ENCODE peak calls at places on chromosomes 4 and X, in eight cellular contexts. N, P, S, W, D, U, K and Q are unnamed samples. For H3K27me3, the result is how much of the 10 kb centered on the place peaks cover.

GRCh38 chr4:14168919-14169318 is 541.4 kb upstream of the BOD1L1 start:
- DNase-seq in N (no peak), P (no peak), S (no peak), W (peak), D (no peak), U (no peak), K (no peak), Q (no peak)

GRCh38 chrX:139828037-139828436 is 104.8 kb downstream of the ATP11C start:
- DNase-seq in N (no peak), P (no peak), S (no peak), W (no peak), D (no peak), U (no peak), K (no peak), Q (no peak)

GRCh38 chr4:165384608-165385007 is 5.8 kb downstream of the CPE start:
- DNase-seq in N (no peak), P (no peak), S (no peak), W (no peak), D (no peak), U (peak), K (no peak), Q (no peak)

GRCh38 chrX:67353651-67354370 is 190.0 kb upstream of the AR start:
- DNase-seq in N (no peak), P (no peak), S (no peak), W (no peak), D (no peak), U (no peak), K (no peak), Q (no peak)

GRCh38 chr4:26150948-26151347 is 169.9 kb upstream of the RBPJ start:
- DNase-seq in N (no peak), P (no peak), S (no peak), W (peak), D (no peak), U (no peak), K (no peak), Q (no peak)

GRCh38 chrX:34223574-34223973 is 91.5 kb upstream of the FAM47A start:
- DNase-seq in N (no peak), P (no peak), S (no peak), W (no peak), D (no peak), U (no peak), K (no peak), Q (no peak)

GRCh38 chr4:3762753-3763511 is 3.3 kb upstream of the ADRA2C start:
- DNase-seq in N (no peak), P (no peak), S (peak), W (no peak), D (no peak), U (no peak), K (no peak), Q (no peak)

GRCh38 chr4:177250056-177250696 is 59.5 kb upstream of the NEIL3 start:
- DNase-seq in N (peak), P (peak), S (peak), W (peak), D (no peak), U (peak), K (peak), Q (peak)

GRCh38 chr4:89598602-89599001 is 238.4 kb downstream of the SNCA start:
- DNase-seq in N (no peak), P (no peak), S (no peak), W (peak), D (no peak), U (peak), K (peak), Q (no peak)

GRCh38 chrX:149151805-149152757 is 353.0 kb downstream of the IDS start:
- DNase-seq in N (no peak), P (no peak), S (no peak), W (no peak), D (no peak), U (no peak), K (no peak), Q (no peak)

GRCh38 chrX:40005290-40006011 is 92.3 kb downstream of the BCOR start:
- DNase-seq in N (no peak), P (peak), S (no peak), W (no peak), D (no peak), U (peak), K (no peak), Q (no peak)

GRCh38 chr4:158042591-158043030 is 130.2 kb downstream of the GASK1B start:
- DNase-seq in N (no peak), P (no peak), S (no peak), W (peak), D (no peak), U (no peak), K (no peak), Q (no peak)

GRCh38 chr4:91837608-91838029 is 466.1 kb upstream of the GRID2 start:
- DNase-seq in N (no peak), P (no peak), S (no peak), W (peak), D (no peak), U (no peak), K (no peak), Q (no peak)

GRCh38 chr4:164623099-164623498 is 130.8 kb upstream of the SMIM31 start:
- DNase-seq in N (no peak), P (no peak), S (no peak), W (no peak), D (no peak), U (no peak), K (no peak), Q (no peak)

GRCh38 chr4:63777571-63777970 is 631.7 kb downstream of the TECRL start:
- DNase-seq in N (no peak), P (no peak), S (no peak), W (no peak), D (no peak), U (no peak), K (no peak), Q (no peak)

GRCh38 chrX:16719334-16720084 is at the start of gene SYAP1:
- DNase-seq in N (peak), P (peak), S (peak), W (peak), D (peak), U (peak), K (peak), Q (peak)

GRCh38 chr4:169988252-169988651 is 37.9 kb downstream of the MFAP3L start:
- DNase-seq in N (no peak), P (no peak), S (no peak), W (no peak), D (no peak), U (no peak), K (no peak), Q (no peak)

GRCh38 chrX:2299871-2300270 is 200.9 kb downstream of the DHRSX start:
- DNase-seq in N (no peak), P (no peak), S (no peak), W (no peak), D (no peak), U (no peak), K (no peak), Q (no peak)

GRCh38 chrX:47030339-47030738 is 47.9 kb upstream of the RGN start:
- DNase-seq in N (no peak), P (no peak), S (no peak), W (peak), D (no peak), U (peak), K (peak), Q (no peak)

GRCh38 chrX:1578511-1579173 is 12.8 kb upstream of the AKAP17A start:
- DNase-seq in N (no peak), P (no peak), S (no peak), W (no peak), D (no peak), U (no peak), K (no peak), Q (no peak)

GRCh38 chr4:169219440-169219839 is 51.3 kb downstream of the SH3RF1 start:
- DNase-seq in N (no peak), P (no peak), S (no peak), W (no peak), D (no peak), U (no peak), K (no peak), Q (no peak)

GRCh38 chrX:136497556-136498048 is at the start of gene HTATSF1:
- DNase-seq in N (peak), P (no peak), S (peak), W (no peak), D (no peak), U (peak), K (no peak), Q (no peak)

GRCh38 chrX:70208479-70208878 is 26.0 kb upstream of the AWAT1 start:
- DNase-seq in N (no peak), P (no peak), S (no peak), W (no peak), D (no peak), U (no peak), K (no peak), Q (no peak)

GRCh38 chr4:829761-830655 is 4.1 kb upstream of the CPLX1 start:
- DNase-seq in N (no peak), P (peak), S (peak), W (no peak), D (no peak), U (no peak), K (no peak), Q (no peak)

GRCh38 chr4:63526251-63526650 is 883.0 kb downstream of the TECRL start:
- DNase-seq in N (no peak), P (no peak), S (no peak), W (no peak), D (no peak), U (no peak), K (no peak), Q (no peak)

GRCh38 chr4:153409412-153409811 is 56.7 kb upstream of the TMEM131L start:
- DNase-seq in N (no peak), P (no peak), S (no peak), W (peak), D (no peak), U (no peak), K (no peak), Q (no peak)

GRCh38 chr4:39587881-39588280 is 50.8 kb downstream of the SMIM14 start:
- DNase-seq in N (no peak), P (no peak), S (no peak), W (no peak), D (no peak), U (no peak), K (no peak), Q (no peak)

GRCh38 chrX:153438522-153438921 is 7.3 kb downstream of the TREX2 start:
- DNase-seq in N (no peak), P (no peak), S (no peak), W (no peak), D (no peak), U (no peak), K (no peak), Q (no peak)

GRCh38 chr4:182091128-182091527 is 152.1 kb upstream of the TENM3 start:
- DNase-seq in N (no peak), P (no peak), S (no peak), W (no peak), D (no peak), U (no peak), K (no peak), Q (no peak)

GRCh38 chr4:87166296-87166854 is 54.0 kb downstream of the KLHL8 start:
- DNase-seq in N (no peak), P (no peak), S (no peak), W (no peak), D (no peak), U (no peak), K (no peak), Q (no peak)

GRCh38 chr4:88880501-88881226 is 176.3 kb downstream of the FAM13A start:
- DNase-seq in N (no peak), P (no peak), S (no peak), W (no peak), D (no peak), U (no peak), K (no peak), Q (no peak)

GRCh38 chrX:153875391-153876111 is 10.4 kb downstream of the L1CAM start:
- DNase-seq in N (peak), P (peak), S (peak), W (peak), D (no peak), U (peak), K (no peak), Q (peak)

GRCh38 chr4:103199009-103199408 is 866 bp upstream of the CENPE start:
- DNase-seq in N (no peak), P (no peak), S (no peak), W (no peak), D (no peak), U (no peak), K (no peak), Q (no peak)

GRCh38 chr4:143343276-143343831 is 6.7 kb downstream of the GAB1 start:
- DNase-seq in N (no peak), P (peak), S (no peak), W (no peak), D (no peak), U (peak), K (no peak), Q (no peak)

DNA sequence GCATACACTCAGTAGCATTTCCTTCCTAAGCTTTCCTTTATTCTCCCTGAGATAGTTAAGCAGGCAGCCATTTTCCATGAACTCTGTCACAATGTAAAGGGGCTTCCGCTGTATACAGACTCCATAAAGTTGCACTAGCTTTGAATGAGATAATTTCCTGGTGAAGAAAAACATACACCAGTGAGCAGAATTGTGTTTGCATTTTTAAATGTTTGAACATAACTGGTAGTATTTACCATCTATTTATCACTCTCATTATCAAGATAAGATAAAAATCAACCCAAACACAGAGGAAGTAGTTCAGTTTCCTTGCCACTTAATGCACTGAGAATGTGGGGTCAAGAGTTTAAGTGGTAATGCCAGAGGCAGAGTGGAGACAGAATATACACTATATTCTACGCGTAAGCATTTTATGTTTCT is 54.1 kb downstream of the TXK start:
- DNase-seq in N (no peak), P (no peak), S (no peak), W (peak), D (no peak), U (no peak), K (no peak), Q (no peak)
- TF ChIP-seq CTCF in N (no peak), P (no peak), S (no peak), W (no peak), D (no peak), U (no peak), K (no peak), Q (no peak)

GRCh38 chrX:132470179-132470578 is 18.7 kb downstream of the MBNL3 start:
- DNase-seq in N (no peak), P (no peak), S (no peak), W (no peak), D (no peak), U (no peak), K (no peak), Q (no peak)
- H3K27me3 ChIP-seq in N (under half), P (under half), S (under half), W (under half), D (under half), U (under half), K (under half), Q (under half)

GRCh38 chr4:10093801-10094552 is 22.6 kb downstream of the WDR1 start:
- DNase-seq in N (no peak), P (no peak), S (no peak), W (no peak), D (no peak), U (no peak), K (no peak), Q (peak)
- H3K27ac ChIP-seq in N (peak), P (no peak), S (peak), W (no peak), D (peak), U (no peak), K (no peak), Q (peak)

DNA sequence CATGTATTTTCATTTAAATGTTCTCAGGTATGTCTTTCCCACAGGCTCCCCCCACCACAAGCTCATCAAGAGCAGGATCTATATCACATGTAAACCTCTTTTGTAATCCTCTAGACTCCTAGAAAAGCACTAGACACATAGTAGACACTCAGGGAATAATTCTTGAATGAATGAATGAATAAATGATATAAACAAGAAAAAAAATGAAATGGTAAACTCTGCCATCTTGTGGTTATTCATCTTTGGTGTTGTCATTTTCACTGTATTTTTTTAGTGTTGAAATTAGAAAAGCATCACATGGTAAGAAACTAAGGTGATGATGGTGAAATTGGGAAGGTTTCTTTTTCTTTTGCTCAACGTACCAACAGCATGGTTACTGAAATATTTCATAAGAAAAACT is 34.2 kb upstream of the C1GALT1C1 start:
- DNase-seq in N (no peak), P (no peak), S (no peak), W (peak), D (no peak), U (peak), K (peak), Q (no peak)
- TF ChIP-seq CTCF in N (peak), P (peak), S (no peak), W (peak), D (no peak), U (peak), K (no peak), Q (no peak)

DNA sequence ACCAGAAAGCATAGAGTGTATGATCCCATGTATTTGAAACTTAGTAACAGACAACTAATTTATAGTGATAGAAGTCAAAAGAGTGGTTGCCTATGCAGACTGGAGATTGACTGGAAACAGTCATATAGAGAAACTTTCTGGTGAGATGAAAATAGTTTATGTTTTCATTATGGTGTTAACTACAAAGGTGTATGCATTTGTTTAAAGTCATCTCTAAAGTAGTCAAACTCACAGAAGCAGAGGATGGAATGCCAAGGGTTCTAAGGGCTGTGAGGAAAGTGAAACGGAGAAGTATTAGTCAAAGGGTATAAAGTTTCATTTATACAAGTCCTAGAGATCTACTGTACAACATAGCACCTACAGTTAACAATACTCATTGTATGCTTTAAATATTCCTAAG is 45.8 kb downstream of the ENOX2 start:
- DNase-seq in N (no peak), P (no peak), S (no peak), W (no peak), D (no peak), U (no peak), K (no peak), Q (no peak)
- H3K27me3 ChIP-seq in N (under half), P (under half), S (under half), W (under half), D (under half), U (under half), K (under half), Q (under half)

GRCh38 chr4:141899541-141899940 is 263.2 kb downstream of the IL15 start:
- DNase-seq in N (no peak), P (no peak), S (no peak), W (peak), D (no peak), U (no peak), K (no peak), Q (no peak)
- H3K27ac ChIP-seq in N (no peak), P (no peak), S (no peak), W (no peak), D (no peak), U (no peak), K (no peak), Q (no peak)

DNA sequence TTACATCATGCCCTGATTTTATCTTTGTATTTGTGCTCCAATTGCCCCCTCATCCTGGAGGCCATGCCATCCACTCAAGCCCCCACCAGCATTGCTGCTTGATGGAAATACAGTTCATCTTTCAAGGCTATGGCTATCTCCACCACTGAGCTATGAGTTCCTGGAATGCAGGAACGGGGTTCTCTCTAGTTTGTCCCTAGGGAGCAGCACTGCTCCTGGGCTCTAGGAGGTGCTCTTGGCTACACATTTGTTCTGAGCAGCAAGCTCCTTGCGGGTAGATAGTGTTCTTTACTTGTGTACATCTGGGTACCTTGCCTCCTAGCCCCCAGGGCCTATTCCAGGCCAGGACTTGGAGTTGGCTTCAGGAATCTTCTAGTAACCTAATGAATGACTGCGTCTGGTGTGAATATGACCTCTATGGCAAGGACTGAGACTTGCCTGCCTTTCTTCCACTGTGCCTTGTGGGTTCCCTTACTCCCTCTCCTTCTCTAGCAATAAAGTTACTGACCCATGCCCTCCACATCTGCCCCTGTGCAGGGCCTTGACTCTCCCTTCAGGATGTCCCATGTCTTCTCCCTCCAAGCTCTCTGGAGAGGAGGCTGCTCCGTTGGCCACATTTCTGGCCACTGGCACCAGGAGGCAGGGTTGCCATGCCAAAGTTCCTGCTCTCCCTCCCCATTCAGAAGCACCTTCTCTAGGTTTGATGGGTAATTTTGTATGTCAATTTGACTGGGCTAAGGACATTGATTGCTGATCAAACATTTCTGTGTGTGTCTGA is 7.6 kb downstream of the CITED1 start:
- DNase-seq in N (no peak), P (peak), S (no peak), W (peak), D (no peak), U (peak), K (no peak), Q (no peak)
- TF ChIP-seq CTCF in N (no peak), P (peak), S (no peak), W (peak), D (no peak), U (peak), K (peak), Q (no peak)

GRCh38 chr4:188454573-188454972 is 315.3 kb downstream of the TRIML1 start:
- DNase-seq in N (no peak), P (no peak), S (no peak), W (no peak), D (no peak), U (no peak), K (no peak), Q (no peak)
- H3K27me3 ChIP-seq in N (under half), P (under half), S (under half), W (under half), D (under half), U (under half), K (under half), Q (under half)